ENCODE peak calls at places on chromosome 3, in six cellular contexts. One of them, this sample, is unnamed.

GRCh38 chr3:14258906-14259904 is 80.6 kb downstream of the LSM3 start:
- DNase-seq in endodermal cell: no peak
- DNase-seq in GM06990: no peak
- DNase-seq in stimulated activated effector memory CD8-positive, alpha-beta T cell treated with anti-CD3 and anti-CD28 coated beads, Interleukin-12 subunit alpha, Interleukin-12 subunit beta, amount 100 ng/mL, for 72 hours: no peak
- DNase-seq in globus pallidus: peak
- DNase-seq in effector CD4-positive, alpha-beta T cell: no peak
- DNase-seq in this sample: no peak

GRCh38 chr3:141386611-141387110 is 18.4 kb downstream of the ZBTB38 start:
- DNase-seq in endodermal cell: no peak
- DNase-seq in GM06990: peak
- DNase-seq in stimulated activated effector memory CD8-positive, alpha-beta T cell treated with anti-CD3 and anti-CD28 coated beads, Interleukin-12 subunit alpha, Interleukin-12 subunit beta, amount 100 ng/mL, for 72 hours: no peak
- DNase-seq in globus pallidus: peak
- DNase-seq in effector CD4-positive, alpha-beta T cell: no peak
- DNase-seq in this sample: no peak

GRCh38 chr3:195226445-195226844 is 44.5 kb downstream of the XXYLT1 start:
- DNase-seq in endodermal cell: no peak
- DNase-seq in GM06990: no peak
- DNase-seq in stimulated activated effector memory CD8-positive, alpha-beta T cell treated with anti-CD3 and anti-CD28 coated beads, Interleukin-12 subunit alpha, Interleukin-12 subunit beta, amount 100 ng/mL, for 72 hours: no peak
- DNase-seq in globus pallidus: no peak
- DNase-seq in effector CD4-positive, alpha-beta T cell: no peak
- DNase-seq in this sample: no peak

GRCh38 chr3:10371167-10371566 is 50.3 kb upstream of the SEC13 start:
- DNase-seq in endodermal cell: no peak
- DNase-seq in GM06990: no peak
- DNase-seq in stimulated activated effector memory CD8-positive, alpha-beta T cell treated with anti-CD3 and anti-CD28 coated beads, Interleukin-12 subunit alpha, Interleukin-12 subunit beta, amount 100 ng/mL, for 72 hours: no peak
- DNase-seq in globus pallidus: no peak
- DNase-seq in effector CD4-positive, alpha-beta T cell: no peak
- DNase-seq in this sample: no peak

GRCh38 chr3:18512007-18512406 is 86.9 kb upstream of the SATB1 start:
- DNase-seq in endodermal cell: no peak
- DNase-seq in GM06990: no peak
- DNase-seq in stimulated activated effector memory CD8-positive, alpha-beta T cell treated with anti-CD3 and anti-CD28 coated beads, Interleukin-12 subunit alpha, Interleukin-12 subunit beta, amount 100 ng/mL, for 72 hours: no peak
- DNase-seq in globus pallidus: no peak
- DNase-seq in effector CD4-positive, alpha-beta T cell: no peak
- DNase-seq in this sample: no peak

GRCh38 chr3:13145826-13146642 is 72.8 kb upstream of the IQSEC1 start:
- DNase-seq in endodermal cell: peak
- DNase-seq in GM06990: no peak
- DNase-seq in stimulated activated effector memory CD8-positive, alpha-beta T cell treated with anti-CD3 and anti-CD28 coated beads, Interleukin-12 subunit alpha, Interleukin-12 subunit beta, amount 100 ng/mL, for 72 hours: no peak
- DNase-seq in globus pallidus: no peak
- DNase-seq in effector CD4-positive, alpha-beta T cell: no peak
- DNase-seq in this sample: no peak

GRCh38 chr3:145094355-145094941 is 1066.5 kb downstream of the PLOD2 start:
- DNase-seq in endodermal cell: no peak
- DNase-seq in GM06990: no peak
- DNase-seq in stimulated activated effector memory CD8-positive, alpha-beta T cell treated with anti-CD3 and anti-CD28 coated beads, Interleukin-12 subunit alpha, Interleukin-12 subunit beta, amount 100 ng/mL, for 72 hours: no peak
- DNase-seq in globus pallidus: peak
- DNase-seq in effector CD4-positive, alpha-beta T cell: no peak
- DNase-seq in this sample: peak

GRCh38 chr3:48885753-48886152 is 12.9 kb downstream of the SLC25A20 start:
- DNase-seq in endodermal cell: no peak
- DNase-seq in GM06990: no peak
- DNase-seq in stimulated activated effector memory CD8-positive, alpha-beta T cell treated with anti-CD3 and anti-CD28 coated beads, Interleukin-12 subunit alpha, Interleukin-12 subunit beta, amount 100 ng/mL, for 72 hours: no peak
- DNase-seq in globus pallidus: no peak
- DNase-seq in effector CD4-positive, alpha-beta T cell: no peak
- DNase-seq in this sample: no peak

GRCh38 chr3:124764746-124765145 is 34.5 kb downstream of the UMPS start:
- DNase-seq in endodermal cell: peak
- DNase-seq in GM06990: no peak
- DNase-seq in stimulated activated effector memory CD8-positive, alpha-beta T cell treated with anti-CD3 and anti-CD28 coated beads, Interleukin-12 subunit alpha, Interleukin-12 subunit beta, amount 100 ng/mL, for 72 hours: no peak
- DNase-seq in globus pallidus: peak
- DNase-seq in effector CD4-positive, alpha-beta T cell: no peak
- DNase-seq in this sample: no peak

GRCh38 chr3:71103430-71103881 is 480.1 kb downstream of the FOXP1 start:
- DNase-seq in endodermal cell: no peak
- DNase-seq in GM06990: no peak
- DNase-seq in stimulated activated effector memory CD8-positive, alpha-beta T cell treated with anti-CD3 and anti-CD28 coated beads, Interleukin-12 subunit alpha, Interleukin-12 subunit beta, amount 100 ng/mL, for 72 hours: no peak
- DNase-seq in globus pallidus: no peak
- DNase-seq in effector CD4-positive, alpha-beta T cell: no peak
- DNase-seq in this sample: no peak